ENCODE peak calls at places on chromosomes 2 and 18, in ten cellular contexts. One of them, this sample, is unnamed.

GRCh38 chr18:63138469-63139340 is 180.9 kb downstream of the BCL2 start:
- DNase-seq in activated CD4-positive, alpha-beta T cell treated with anti-CD3 and anti-CD28 coated beads, Interleukin-2, amount 50 U/mL, for 48 hours: peak
- DNase-seq in stimulated activated CD8-positive, alpha-beta memory T cell treated with anti-CD3 and anti-CD28 coated beads, Interleukin-15, amount 100 ng/mL, for 24 hours: no peak
- DNase-seq in sigmoid colon: no peak
- DNase-seq in left ventricle myocardium inferior: no peak
- DNase-seq in RWPE1: no peak
- DNase-seq in NCI-H1436: peak
- DNase-seq in HCT116: no peak
- DNase-seq in mesendoderm: peak
- DNase-seq in endothelial cell: peak
- DNase-seq in this sample: no peak

GRCh38 chr2:33022989-33023731 is 76.4 kb downstream of the LTBP1 start:
- DNase-seq in left ventricle myocardium inferior: no peak
- DNase-seq in stimulated activated CD8-positive, alpha-beta memory T cell treated with anti-CD3 and anti-CD28 coated beads, Interleukin-15, amount 100 ng/mL, for 24 hours: no peak
- DNase-seq in NCI-H1436: no peak
- DNase-seq in sigmoid colon: no peak
- DNase-seq in mesendoderm: no peak
- DNase-seq in endothelial cell: no peak
- DNase-seq in activated CD4-positive, alpha-beta T cell treated with anti-CD3 and anti-CD28 coated beads, Interleukin-2, amount 50 U/mL, for 48 hours: no peak
- DNase-seq in HCT116: peak
- DNase-seq in RWPE1: peak
- DNase-seq in this sample: no peak

GRCh38 chr2:168192839-168193616 is 54.4 kb downstream of the STK39 start:
- DNase-seq in activated CD4-positive, alpha-beta T cell treated with anti-CD3 and anti-CD28 coated beads, Interleukin-2, amount 50 U/mL, for 48 hours: no peak
- DNase-seq in endothelial cell: no peak
- DNase-seq in HCT116: no peak
- DNase-seq in sigmoid colon: no peak
- DNase-seq in NCI-H1436: peak
- DNase-seq in mesendoderm: no peak
- DNase-seq in left ventricle myocardium inferior: no peak
- DNase-seq in RWPE1: no peak
- DNase-seq in stimulated activated CD8-positive, alpha-beta memory T cell treated with anti-CD3 and anti-CD28 coated beads, Interleukin-15, amount 100 ng/mL, for 24 hours: no peak
- DNase-seq in this sample: no peak

GRCh38 chr2:20067992-20068727 is 16.7 kb upstream of the LAPTM4A start:
- DNase-seq in left ventricle myocardium inferior: no peak
- DNase-seq in HCT116: no peak
- DNase-seq in NCI-H1436: no peak
- DNase-seq in mesendoderm: no peak
- DNase-seq in RWPE1: peak
- DNase-seq in stimulated activated CD8-positive, alpha-beta memory T cell treated with anti-CD3 and anti-CD28 coated beads, Interleukin-15, amount 100 ng/mL, for 24 hours: no peak
- DNase-seq in endothelial cell: no peak
- DNase-seq in activated CD4-positive, alpha-beta T cell treated with anti-CD3 and anti-CD28 coated beads, Interleukin-2, amount 50 U/mL, for 48 hours: no peak
- DNase-seq in sigmoid colon: no peak
- DNase-seq in this sample: no peak

GRCh38 chr18:59921384-59921891 is 21.6 kb downstream of the PMAIP1 start:
- DNase-seq in NCI-H1436: no peak
- DNase-seq in endothelial cell: no peak
- DNase-seq in stimulated activated CD8-positive, alpha-beta memory T cell treated with anti-CD3 and anti-CD28 coated beads, Interleukin-15, amount 100 ng/mL, for 24 hours: no peak
- DNase-seq in HCT116: no peak
- DNase-seq in activated CD4-positive, alpha-beta T cell treated with anti-CD3 and anti-CD28 coated beads, Interleukin-2, amount 50 U/mL, for 48 hours: peak
- DNase-seq in RWPE1: no peak
- DNase-seq in mesendoderm: no peak
- DNase-seq in sigmoid colon: no peak
- DNase-seq in left ventricle myocardium inferior: no peak
- DNase-seq in this sample: no peak

GRCh38 chr2:237909075-237909695 is 49.8 kb downstream of the RAMP1 start:
- DNase-seq in HCT116: no peak
- DNase-seq in sigmoid colon: peak
- DNase-seq in NCI-H1436: no peak
- DNase-seq in left ventricle myocardium inferior: no peak
- DNase-seq in activated CD4-positive, alpha-beta T cell treated with anti-CD3 and anti-CD28 coated beads, Interleukin-2, amount 50 U/mL, for 48 hours: no peak
- DNase-seq in endothelial cell: no peak
- DNase-seq in stimulated activated CD8-positive, alpha-beta memory T cell treated with anti-CD3 and anti-CD28 coated beads, Interleukin-15, amount 100 ng/mL, for 24 hours: no peak
- DNase-seq in mesendoderm: no peak
- DNase-seq in RWPE1: no peak
- DNase-seq in this sample: no peak

GRCh38 chr2:1802469-1803216 is 58.3 kb upstream of the PXDN start:
- DNase-seq in left ventricle myocardium inferior: no peak
- DNase-seq in NCI-H1436: no peak
- DNase-seq in sigmoid colon: no peak
- DNase-seq in HCT116: no peak
- DNase-seq in activated CD4-positive, alpha-beta T cell treated with anti-CD3 and anti-CD28 coated beads, Interleukin-2, amount 50 U/mL, for 48 hours: no peak
- DNase-seq in mesendoderm: no peak
- DNase-seq in RWPE1: no peak
- DNase-seq in stimulated activated CD8-positive, alpha-beta memory T cell treated with anti-CD3 and anti-CD28 coated beads, Interleukin-15, amount 100 ng/mL, for 24 hours: no peak
- DNase-seq in endothelial cell: no peak
- DNase-seq in this sample: no peak

GRCh38 chr2:46144133-46144800 is 152.9 kb upstream of the EPAS1 start:
- DNase-seq in endothelial cell: no peak
- DNase-seq in left ventricle myocardium inferior: no peak
- DNase-seq in sigmoid colon: peak
- DNase-seq in NCI-H1436: no peak
- DNase-seq in activated CD4-positive, alpha-beta T cell treated with anti-CD3 and anti-CD28 coated beads, Interleukin-2, amount 50 U/mL, for 48 hours: no peak
- DNase-seq in mesendoderm: peak
- DNase-seq in stimulated activated CD8-positive, alpha-beta memory T cell treated with anti-CD3 and anti-CD28 coated beads, Interleukin-15, amount 100 ng/mL, for 24 hours: no peak
- DNase-seq in HCT116: no peak
- DNase-seq in RWPE1: no peak
- DNase-seq in this sample: no peak

GRCh38 chr2:200905618-200906296 is 16.6 kb downstream of the NIF3L1 start:
- DNase-seq in HCT116: peak
- DNase-seq in endothelial cell: peak
- DNase-seq in NCI-H1436: peak
- DNase-seq in mesendoderm: peak
- DNase-seq in stimulated activated CD8-positive, alpha-beta memory T cell treated with anti-CD3 and anti-CD28 coated beads, Interleukin-15, amount 100 ng/mL, for 24 hours: no peak
- DNase-seq in left ventricle myocardium inferior: peak
- DNase-seq in RWPE1: peak
- DNase-seq in sigmoid colon: no peak
- DNase-seq in activated CD4-positive, alpha-beta T cell treated with anti-CD3 and anti-CD28 coated beads, Interleukin-2, amount 50 U/mL, for 48 hours: peak
- DNase-seq in this sample: peak

GRCh38 chr2:218216336-218216673 is 684 bp upstream of the ARPC2 start:
- DNase-seq in NCI-H1436: no peak
- DNase-seq in stimulated activated CD8-positive, alpha-beta memory T cell treated with anti-CD3 and anti-CD28 coated beads, Interleukin-15, amount 100 ng/mL, for 24 hours: no peak
- DNase-seq in left ventricle myocardium inferior: peak
- DNase-seq in mesendoderm: no peak
- DNase-seq in endothelial cell: no peak
- DNase-seq in sigmoid colon: peak
- DNase-seq in RWPE1: no peak
- DNase-seq in activated CD4-positive, alpha-beta T cell treated with anti-CD3 and anti-CD28 coated beads, Interleukin-2, amount 50 U/mL, for 48 hours: no peak
- DNase-seq in HCT116: no peak
- DNase-seq in this sample: no peak

GRCh38 chr2:162839419-162839818 is 852 bp upstream of the KCNH7 start:
- DNase-seq in mesendoderm: no peak
- DNase-seq in RWPE1: no peak
- DNase-seq in HCT116: no peak
- DNase-seq in sigmoid colon: no peak
- DNase-seq in NCI-H1436: peak
- DNase-seq in left ventricle myocardium inferior: no peak
- DNase-seq in activated CD4-positive, alpha-beta T cell treated with anti-CD3 and anti-CD28 coated beads, Interleukin-2, amount 50 U/mL, for 48 hours: no peak
- DNase-seq in stimulated activated CD8-positive, alpha-beta memory T cell treated with anti-CD3 and anti-CD28 coated beads, Interleukin-15, amount 100 ng/mL, for 24 hours: no peak
- DNase-seq in endothelial cell: peak
- DNase-seq in this sample: peak

GRCh38 chr2:178414266-178415247 is 36.4 kb downstream of the PRKRA start:
- DNase-seq in RWPE1: peak
- DNase-seq in activated CD4-positive, alpha-beta T cell treated with anti-CD3 and anti-CD28 coated beads, Interleukin-2, amount 50 U/mL, for 48 hours: peak
- DNase-seq in endothelial cell: peak
- DNase-seq in mesendoderm: peak
- DNase-seq in stimulated activated CD8-positive, alpha-beta memory T cell treated with anti-CD3 and anti-CD28 coated beads, Interleukin-15, amount 100 ng/mL, for 24 hours: peak
- DNase-seq in NCI-H1436: peak
- DNase-seq in left ventricle myocardium inferior: peak
- DNase-seq in HCT116: peak
- DNase-seq in sigmoid colon: peak
- DNase-seq in this sample: peak

GRCh38 chr18:41462946-41463345 is 492.1 kb upstream of the PIK3C3 start:
- DNase-seq in RWPE1: no peak
- DNase-seq in left ventricle myocardium inferior: no peak
- DNase-seq in activated CD4-positive, alpha-beta T cell treated with anti-CD3 and anti-CD28 coated beads, Interleukin-2, amount 50 U/mL, for 48 hours: no peak
- DNase-seq in endothelial cell: no peak
- DNase-seq in sigmoid colon: no peak
- DNase-seq in NCI-H1436: no peak
- DNase-seq in mesendoderm: no peak
- DNase-seq in HCT116: no peak
- DNase-seq in stimulated activated CD8-positive, alpha-beta memory T cell treated with anti-CD3 and anti-CD28 coated beads, Interleukin-15, amount 100 ng/mL, for 24 hours: no peak
- DNase-seq in this sample: no peak

GRCh38 chr2:86492057-86492456 is 50.9 kb downstream of the KDM3A start:
- DNase-seq in activated CD4-positive, alpha-beta T cell treated with anti-CD3 and anti-CD28 coated beads, Interleukin-2, amount 50 U/mL, for 48 hours: no peak
- DNase-seq in sigmoid colon: no peak
- DNase-seq in HCT116: no peak
- DNase-seq in endothelial cell: no peak
- DNase-seq in RWPE1: no peak
- DNase-seq in stimulated activated CD8-positive, alpha-beta memory T cell treated with anti-CD3 and anti-CD28 coated beads, Interleukin-15, amount 100 ng/mL, for 24 hours: no peak
- DNase-seq in NCI-H1436: no peak
- DNase-seq in mesendoderm: no peak
- DNase-seq in left ventricle myocardium inferior: no peak
- DNase-seq in this sample: no peak

This sample was measured in WERI-Rb-1.